ENCODE peak calls at places on chromosomes 12 and 14, in ten cellular contexts. U, K, O, J, L, T, Z, P, S and A are unnamed samples.

GRCh38 chr12:66662179-66662578 is 16.7 kb downstream of the GRIP1 start:
- DNase-seq in U (no peak), K (no peak), O (no peak), J (no peak), L (no peak), T (no peak), Z (no peak), P (no peak), S (no peak), A (no peak)

GRCh38 chr14:101336203-101336602 is 225.1 kb upstream of the DIO3 start:
- DNase-seq in U (no peak), K (no peak), O (no peak), J (no peak), L (no peak), T (no peak), Z (no peak), P (no peak), S (no peak), A (no peak)

GRCh38 chr12:38390968-38391367 is 74.4 kb downstream of the ALG10B start:
- DNase-seq in U (no peak), K (no peak), O (no peak), J (no peak), L (no peak), T (no peak), Z (no peak), P (no peak), S (no peak), A (no peak)

GRCh38 chr14:52840916-52841315 is 49.5 kb upstream of the GNPNAT1 start:
- DNase-seq in U (no peak), K (no peak), O (peak; percentile 60), J (no peak), L (no peak), T (no peak), Z (peak; percentile 78), P (no peak), S (no peak), A (no peak)

GRCh38 chr12:104002686-104003085 is 37.0 kb downstream of the TDG start:
- DNase-seq in U (no peak), K (no peak), O (no peak), J (no peak), L (no peak), T (no peak), Z (no peak), P (no peak), S (no peak), A (no peak)

GRCh38 chr12:121217761-121218160 is 7.8 kb downstream of the P2RX4 start:
- DNase-seq in U (no peak), K (peak; percentile 65), O (no peak), J (no peak), L (no peak), T (no peak), Z (no peak), P (no peak), S (no peak), A (no peak)

GRCh38 chr12:43930032-43930431 is 94.2 kb downstream of the TMEM117 start:
- DNase-seq in U (no peak), K (no peak), O (no peak), J (no peak), L (no peak), T (no peak), Z (no peak), P (no peak), S (no peak), A (no peak)

GRCh38 chr12:104686196-104686595 is 229.4 kb downstream of the CHST11 start:
- DNase-seq in U (no peak), K (no peak), O (no peak), J (no peak), L (no peak), T (no peak), Z (no peak), P (no peak), S (no peak), A (no peak)

DNA sequence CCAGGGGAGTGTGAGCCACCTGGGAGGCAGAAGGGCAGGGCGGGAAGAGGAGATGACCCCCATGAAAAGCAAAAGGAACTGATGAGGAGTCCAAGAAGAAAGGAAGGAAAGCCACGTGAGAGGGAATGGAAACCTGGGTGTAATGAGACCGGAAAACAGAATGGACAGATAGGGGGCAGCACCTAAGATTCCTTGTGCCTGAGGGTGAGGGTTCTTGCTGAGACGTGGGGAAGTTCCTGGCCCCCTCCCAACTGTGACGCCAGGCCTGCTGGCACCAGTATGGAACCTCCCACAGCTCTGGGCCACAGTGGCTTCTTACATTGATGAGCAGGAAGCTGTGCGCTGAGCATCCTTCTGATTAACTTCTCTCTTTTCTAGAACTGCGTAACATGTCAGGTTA is 30.8 kb downstream of the TTC7B start:
- DNase-seq in U (peak; percentile 47), K (peak; percentile 16), O (peak; percentile 82), J (no peak), L (no peak), T (no peak), Z (peak; percentile 25), P (peak; percentile 60), S (no peak), A (no peak)
- TF ChIP-seq CTCF in U (no peak), K (no peak), O (peak; percentile 14), J (no peak), L (no peak), T (no peak), Z (peak; percentile 10), P (no peak), S (no peak), A (no peak)

GRCh38 chr12:3329361-3329760 is 161.6 kb upstream of the PRMT8 start:
- DNase-seq in U (no peak), K (no peak), O (no peak), J (no peak), L (no peak), T (no peak), Z (no peak), P (no peak), S (no peak), A (no peak)

GRCh38 chr12:3326156-3326849 is 164.7 kb upstream of the PRMT8 start:
- DNase-seq in U (no peak), K (no peak), O (no peak), J (no peak), L (no peak), T (no peak), Z (no peak), P (no peak), S (no peak), A (no peak)

GRCh38 chr12:3328081-3328480 is 162.9 kb upstream of the PRMT8 start:
- DNase-seq in U (no peak), K (no peak), O (no peak), J (no peak), L (no peak), T (no peak), Z (no peak), P (no peak), S (no peak), A (no peak)

GRCh38 chr12:3326850-3327780 is 163.9 kb upstream of the PRMT8 start:
- DNase-seq in U (no peak), K (no peak), O (no peak), J (no peak), L (no peak), T (no peak), Z (no peak), P (no peak), S (no peak), A (no peak)

GRCh38 chr12:3328571-3328970 is 162.4 kb upstream of the PRMT8 start:
- DNase-seq in U (no peak), K (no peak), O (no peak), J (no peak), L (no peak), T (no peak), Z (no peak), P (no peak), S (no peak), A (no peak)
- TF ChIP-seq CTCF in U (no peak), K (no peak), O (no peak), J (no peak), L (no peak), T (no peak), Z (no peak), P (no peak), S (no peak), A (no peak)

GRCh38 chr12:93827669-93828068 is 150.5 kb downstream of the CRADD start:
- DNase-seq in U (no peak), K (no peak), O (no peak), J (no peak), L (no peak), T (no peak), Z (no peak), P (no peak), S (no peak), A (no peak)

GRCh38 chr12:93832126-93832525 is 155.0 kb downstream of the CRADD start:
- DNase-seq in U (no peak), K (no peak), O (no peak), J (no peak), L (no peak), T (no peak), Z (peak; percentile 39), P (no peak), S (no peak), A (no peak)

GRCh38 chr12:93825926-93826599 is 148.9 kb downstream of the CRADD start:
- DNase-seq in U (no peak), K (no peak), O (no peak), J (no peak), L (no peak), T (no peak), Z (peak; percentile 65), P (no peak), S (peak; percentile 44), A (no peak)

GRCh38 chr12:93827179-93827578 is 150.0 kb downstream of the CRADD start:
- DNase-seq in U (no peak), K (no peak), O (no peak), J (no peak), L (no peak), T (no peak), Z (no peak), P (no peak), S (no peak), A (no peak)

DNA sequence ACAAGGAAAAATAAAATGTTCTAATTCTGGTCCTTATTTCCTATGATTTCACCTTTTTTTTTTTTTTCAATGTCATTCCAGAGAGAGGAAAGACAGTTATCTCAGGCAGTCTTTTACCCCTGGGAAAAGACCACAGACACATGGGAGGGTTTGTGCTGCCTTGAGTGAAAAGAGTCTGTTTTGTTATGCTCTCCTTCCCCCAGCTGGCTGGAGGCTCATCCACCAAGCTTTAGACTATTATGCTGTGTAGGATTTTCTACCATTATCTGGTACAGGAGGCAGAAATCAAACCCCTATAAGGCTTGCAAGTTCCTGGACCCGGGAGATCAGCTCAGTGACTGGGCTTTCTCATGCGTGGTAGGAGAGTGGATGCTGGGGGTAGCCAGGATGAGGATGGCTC is 151.9 kb downstream of the CRADD start:
- DNase-seq in U (no peak), K (no peak), O (no peak), J (no peak), L (no peak), T (no peak), Z (no peak), P (no peak), S (no peak), A (no peak)
- TF ChIP-seq CTCF in U (no peak), K (no peak), O (no peak), J (no peak), L (no peak), T (no peak), Z (no peak), P (no peak), S (no peak), A (no peak)

GRCh38 chr12:14187966-14188365 is 177.5 kb upstream of the ATF7IP start:
- DNase-seq in U (no peak), K (no peak), O (no peak), J (no peak), L (no peak), T (no peak), Z (no peak), P (no peak), S (no peak), A (no peak)

GRCh38 chr12:14188761-14189160 is 176.7 kb upstream of the ATF7IP start:
- DNase-seq in U (no peak), K (no peak), O (no peak), J (no peak), L (no peak), T (no peak), Z (no peak), P (no peak), S (no peak), A (no peak)

GRCh38 chr12:14190694-14191093 is 174.8 kb upstream of the ATF7IP start:
- DNase-seq in U (no peak), K (no peak), O (no peak), J (no peak), L (no peak), T (no peak), Z (no peak), P (no peak), S (no peak), A (no peak)

GRCh38 chr12:14185441-14186192 is 179.9 kb upstream of the ATF7IP start:
- DNase-seq in U (no peak), K (peak; percentile 87), O (no peak), J (no peak), L (peak; percentile 48), T (peak; percentile 65), Z (peak; percentile 37), P (no peak), S (peak; percentile 54), A (peak; percentile 2)

GRCh38 chr12:14186193-14186502 is 179.3 kb upstream of the ATF7IP start:
- DNase-seq in U (no peak), K (no peak), O (no peak), J (no peak), L (no peak), T (no peak), Z (no peak), P (no peak), S (no peak), A (no peak)
- TF ChIP-seq CTCF in U (no peak), K (no peak), O (no peak), J (peak; percentile 3), L (no peak), T (no peak), Z (no peak), P (no peak), S (no peak), A (no peak)